ENCODE peak calls at places on chromosomes 12 and 14, in four cellular contexts. W is amygdala, F is endothelial cell, E is anterior cingulate cortex. J is an unnamed sample.

GRCh38 chr12:31523306-31523705 is 67.6 kb downstream of the DENND5B start:
- DNase-seq in F (no peak), E (no peak), W (no peak), J (no peak)

GRCh38 chr12:76878045-76878898 is 547 bp downstream of the CSRP2 start:
- DNase-seq in E (no peak), F (peak), W (no peak), J (peak)

GRCh38 chr14:69784942-69785341 is 12.1 kb downstream of the SLC10A1 start:
- DNase-seq in W (no peak), E (no peak), F (no peak), J (no peak)

GRCh38 chr12:111158992-111159391 is 209.9 kb downstream of the PHETA1 start:
- DNase-seq in E (no peak), F (no peak), W (no peak), J (no peak)

GRCh38 chr12:116172224-116172849 is 105.2 kb downstream of the MED13L start:
- DNase-seq in W (no peak), E (no peak), F (no peak), J (no peak)

GRCh38 chr14:56131865-56132830 is 13.9 kb downstream of the PELI2 start:
- DNase-seq in W (no peak), E (no peak), F (no peak), J (peak)

GRCh38 chr12:57452181-57452936 is 2.7 kb upstream of the INHBE start:
- DNase-seq in F (no peak), W (peak), E (no peak), J (peak)

GRCh38 chr14:61923348-61923747 is 161.1 kb downstream of the SNAPC1 start:
- DNase-seq in E (no peak), F (no peak), W (no peak), J (peak)

GRCh38 chr14:85188836-85189235 is 341.1 kb upstream of the FLRT2 start:
- DNase-seq in W (no peak), E (no peak), F (no peak), J (no peak)

GRCh38 chr14:33432407-33433023 is 493.8 kb downstream of the NPAS3 start:
- DNase-seq in E (no peak), F (peak), W (no peak), J (peak)

GRCh38 chr12:6936642-6937480 is 6.8 kb upstream of the RNU7-1 start:
- DNase-seq in E (no peak), W (no peak), F (no peak), J (no peak)

GRCh38 chr12:75905975-75906374 is 125.6 kb downstream of the PHLDA1 start:
- DNase-seq in E (no peak), F (no peak), W (no peak), J (no peak)

GRCh38 chr14:95663226-95663797 is 22.9 kb upstream of the TCL1B start:
- DNase-seq in W (no peak), F (no peak), E (no peak), J (no peak)

GRCh38 chr12:132075026-132075713 is 68.9 kb downstream of the DDX51 start:
- DNase-seq in E (no peak), W (no peak), F (no peak), J (no peak)

GRCh38 chr12:123118397-123118945 is 32.4 kb downstream of the PITPNM2 start:
- DNase-seq in E (no peak), F (no peak), W (no peak), J (no peak)

GRCh38 chr12:131030472-131031328 is 77.0 kb downstream of the ADGRD1 start:
- DNase-seq in F (no peak), W (no peak), E (no peak), J (no peak)

GRCh38 chr14:96066976-96067375 is 27.8 kb downstream of the C14orf132 start:
- DNase-seq in W (no peak), F (no peak), E (no peak), J (no peak)

GRCh38 chr14:36217732-36218131 is 41.2 kb upstream of the PTCSC3 start:
- DNase-seq in E (no peak), F (no peak), W (no peak), J (no peak)

GRCh38 chr12:180445-180844 is 33.5 kb downstream of the SLC6A12 start:
- DNase-seq in E (no peak), F (no peak), W (peak), J (no peak)

GRCh38 chr14:30710870-30711269 is 88.8 kb downstream of the SCFD1 start:
- DNase-seq in E (no peak), W (no peak), F (no peak), J (no peak)

GRCh38 chr12:92369643-92370042 is 224.0 kb upstream of the BTG1 start:
- DNase-seq in W (no peak), E (no peak), F (no peak), J (no peak)

GRCh38 chr14:64812412-64812811 is 67.3 kb downstream of the SPTB start:
- DNase-seq in W (no peak), E (no peak), F (no peak), J (peak)

GRCh38 chr14:77314043-77314442 is 6.6 kb downstream of the POMT2 start:
- DNase-seq in W (no peak), F (no peak), E (no peak), J (no peak)